ENCODE peak calls at places on chromosomes 13 and 19, in seven cellular contexts. L, F, K, S, Y, W and C are unnamed samples.

GRCh38 chr13:74747186-74747955 is 613.2 kb upstream of the KLF12 start:
- DNase-seq in F (no peak), S (no peak), Y (no peak), L (no peak), W (no peak), K (no peak), C (no peak)

GRCh38 chr13:46582190-46582589 is 29.2 kb downstream of the LRCH1 start:
- DNase-seq in F (no peak), K (no peak), S (no peak), L (no peak), Y (no peak), W (no peak), C (no peak)

GRCh38 chr19:53057904-53058579 is 13.5 kb downstream of the ERVV-2 start:
- DNase-seq in K (no peak), W (peak), S (peak), F (peak), L (no peak), Y (peak), C (peak)

GRCh38 chr13:112791662-112792440 is 102.0 kb downstream of the ATP11A start:
- DNase-seq in F (no peak), K (no peak), L (no peak), Y (no peak), S (no peak), W (no peak), C (no peak)

GRCh38 chr19:37980419-37980975 is 73.5 kb downstream of the SIPA1L3 start:
- DNase-seq in K (no peak), S (no peak), W (no peak), Y (no peak), F (no peak), L (no peak), C (no peak)

GRCh38 chr13:97344250-97345175 is 89.5 kb upstream of the RAP2A start:
- DNase-seq in F (peak), S (peak), L (peak), Y (peak), W (peak), K (no peak), C (peak)

GRCh38 chr19:4066176-4066606 is 508 bp downstream of the ZBTB7A start:
- DNase-seq in Y (no peak), F (no peak), L (no peak), K (no peak), W (no peak), S (no peak), C (no peak)

GRCh38 chr19:40962460-40962961 is 28.6 kb upstream of the CYP2B6 start:
- DNase-seq in K (no peak), S (no peak), W (peak), L (peak), F (peak), Y (peak), C (peak)

GRCh38 chr13:96824110-96824509 is 170.2 kb downstream of the OXGR1 start:
- DNase-seq in Y (no peak), K (no peak), W (no peak), F (no peak), L (no peak), S (no peak), C (peak)

GRCh38 chr19:54208784-54209057 is 8.1 kb downstream of the RPS9 start:
- DNase-seq in W (peak), S (no peak), K (no peak), L (no peak), F (no peak), Y (no peak), C (no peak)

GRCh38 chr19:53571339-53571738 is 33.4 kb downstream of the ZNF331 start:
- DNase-seq in Y (no peak), K (no peak), W (no peak), F (no peak), S (no peak), L (no peak), C (no peak)

GRCh38 chr19:40389404-40390083 is 437 bp downstream of the HIPK4 start:
- DNase-seq in Y (no peak), K (no peak), F (no peak), S (no peak), W (no peak), L (no peak), C (no peak)

GRCh38 chr13:106916329-106916728 is 348.4 kb upstream of the ARGLU1 start:
- DNase-seq in S (no peak), K (no peak), F (no peak), W (peak), Y (peak), L (no peak), C (no peak)

GRCh38 chr13:74134777-74135305 is 637 bp upstream of the KLF12 start:
- DNase-seq in S (peak), L (peak), F (peak), Y (peak), K (peak), W (peak), C (peak)

GRCh38 chr13:20550799-20551198 is 16.2 kb upstream of the IFT88 start:
- DNase-seq in Y (no peak), W (peak), L (no peak), S (no peak), F (no peak), K (no peak), C (no peak)

GRCh38 chr19:50652722-50653121 is 3.5 kb downstream of the C19orf81 start:
- DNase-seq in W (no peak), L (no peak), Y (no peak), S (no peak), F (no peak), K (no peak), C (no peak)

GRCh38 chr19:35253316-35254286 is 4.8 kb downstream of the LSR start:
- DNase-seq in W (no peak), Y (no peak), K (no peak), F (no peak), L (no peak), S (no peak), C (no peak)

GRCh38 chr19:6470173-6470572 is 6.1 kb downstream of the CRB3 start:
- DNase-seq in Y (no peak), W (no peak), F (no peak), L (no peak), K (no peak), S (no peak), C (no peak)

GRCh38 chr19:16876904-16877361 is 11.9 kb upstream of the F2RL3 start:
- DNase-seq in S (no peak), K (no peak), F (no peak), W (peak), Y (no peak), L (no peak), C (no peak)

GRCh38 chr13:50989476-50989875 is 79.9 kb downstream of the RNASEH2B start:
- DNase-seq in F (peak), Y (no peak), S (no peak), K (no peak), L (no peak), W (no peak), C (no peak)

GRCh38 chr13:75312884-75313520 is 169.0 kb downstream of the TBC1D4 start:
- DNase-seq in W (no peak), K (no peak), L (no peak), Y (no peak), S (no peak), F (no peak), C (no peak)

GRCh38 chr19:41934849-41935374 is 6.7 kb upstream of the ERFL start:
- DNase-seq in W (peak), S (peak), Y (peak), L (peak), F (peak), K (no peak), C (peak)

GRCh38 chr19:2381151-2381822 is 21.2 kb downstream of the TMPRSS9 start:
- DNase-seq in W (no peak), K (no peak), F (no peak), L (no peak), Y (no peak), S (peak), C (no peak)

GRCh38 chr13:89324582-89324981 is 1653.4 kb downstream of the SLITRK5 start:
- DNase-seq in S (no peak), W (no peak), K (no peak), L (no peak), Y (no peak), F (no peak), C (no peak)

GRCh38 chr13:45682494-45683008 is 19.6 kb upstream of the CBY2 start:
- DNase-seq in F (no peak), S (no peak), L (no peak), K (no peak), Y (no peak), W (no peak), C (no peak)

GRCh38 chr13:97226788-97227627 is 4.9 kb downstream of the MBNL2 start:
- DNase-seq in L (no peak), F (no peak), W (peak), K (no peak), Y (no peak), S (no peak), C (peak)

GRCh38 chr13:28313579-28313978 is 175.2 kb downstream of the PAN3 start:
- DNase-seq in L (no peak), Y (peak), F (no peak), K (no peak), W (peak), S (no peak), C (peak)

GRCh38 chr19:51607920-51608562 is 22.2 kb downstream of the SIGLEC5 start:
- DNase-seq in W (peak), K (no peak), S (peak), F (peak), L (peak), Y (peak), C (peak)

GRCh38 chr19:18743281-18743825 is 47.8 kb downstream of the COMP start:
- DNase-seq in L (no peak), F (no peak), K (no peak), S (peak), Y (no peak), W (no peak), C (no peak)

GRCh38 chr13:77310161-77310560 is 16.7 kb downstream of the MYCBP2 start:
- DNase-seq in F (no peak), S (no peak), L (no peak), W (no peak), K (no peak), Y (no peak), C (no peak)

GRCh38 chr13:105343134-105343806 is 1192.2 kb downstream of the EFNB2 start:
- DNase-seq in W (peak), L (no peak), S (no peak), K (no peak), Y (peak), F (no peak), C (no peak)

GRCh38 chr19:16436780-16437179 is 35.0 kb downstream of the EPS15L1 start:
- DNase-seq in K (no peak), L (no peak), W (no peak), F (no peak), Y (no peak), S (no peak), C (no peak)

GRCh38 chr13:110957181-110957884 is 42.5 kb upstream of the ANKRD10 start:
- DNase-seq in W (peak), L (no peak), K (no peak), S (no peak), Y (no peak), F (no peak), C (peak)

GRCh38 chr19:6030214-6030507 is 52.2 kb upstream of the RANBP3 start:
- DNase-seq in K (no peak), Y (peak), L (no peak), F (no peak), W (peak), S (no peak), C (peak)

GRCh38 chr19:28284389-28284788 is 928.6 kb downstream of the UQCRFS1 start:
- DNase-seq in S (no peak), L (no peak), Y (no peak), F (no peak), W (no peak), K (no peak), C (no peak)

GRCh38 chr19:54464044-54464623 is 556 bp upstream of the LENG9 start:
- DNase-seq in K (peak), S (peak), L (peak), W (peak), Y (peak), F (no peak), C (peak)

GRCh38 chr13:48542581-48543341 is 9.9 kb upstream of the RCBTB2 start:
- DNase-seq in Y (peak), S (peak), K (no peak), F (no peak), W (no peak), L (peak), C (peak)